ENCODE peak calls at places on chromosomes 11 and 22, in four cellular contexts. One of them, this sample, is unnamed.
A peak's percentile ranks its signal among the peaks of the same experiment; 100 is the strongest.

GRCh38 chr11:65150513-65151271 is 16.4 kb upstream of the SYVN1 start:
- DNase-seq in astrocyte: peak; percentile 82
- DNase-seq in SK-N-SH: peak; percentile 82
- DNase-seq in endodermal cell: peak; percentile 66
- DNase-seq in this sample: peak; percentile 85

GRCh38 chr11:10925149-10925926 is 67.5 kb upstream of the ZBED5 start:
- DNase-seq in astrocyte: no peak
- DNase-seq in SK-N-SH: no peak
- DNase-seq in endodermal cell: no peak
- DNase-seq in this sample: no peak

GRCh38 chr11:114042234-114042633 is 17.3 kb upstream of the ZBTB16 start:
- DNase-seq in astrocyte: no peak
- DNase-seq in SK-N-SH: no peak
- DNase-seq in endodermal cell: no peak
- DNase-seq in this sample: no peak

GRCh38 chr11:130413383-130414106 is 14.9 kb downstream of the ADAMTS8 start:
- DNase-seq in astrocyte: peak; percentile 90
- DNase-seq in SK-N-SH: no peak
- DNase-seq in endodermal cell: no peak
- DNase-seq in this sample: peak; percentile 85

GRCh38 chr11:72972541-72973128 is 158.4 kb downstream of the ATG16L2 start:
- DNase-seq in astrocyte: peak; percentile 39
- DNase-seq in SK-N-SH: no peak
- DNase-seq in endodermal cell: no peak
- DNase-seq in this sample: peak; percentile 68

GRCh38 chr22:25403752-25404471 is 160.6 kb upstream of the GRK3 start:
- DNase-seq in astrocyte: peak; percentile 22
- DNase-seq in SK-N-SH: peak; percentile 49
- DNase-seq in endodermal cell: peak; percentile 72
- DNase-seq in this sample: peak; percentile 84

GRCh38 chr22:30202531-30203006 is 44.0 kb downstream of the LIF start:
- DNase-seq in astrocyte: peak; percentile 75
- DNase-seq in SK-N-SH: no peak
- DNase-seq in endodermal cell: no peak
- DNase-seq in this sample: peak; percentile 79

GRCh38 chr11:12329797-12330196 is 47.6 kb upstream of the PARVA start:
- DNase-seq in astrocyte: no peak
- DNase-seq in SK-N-SH: no peak
- DNase-seq in endodermal cell: no peak
- DNase-seq in this sample: no peak

GRCh38 chr11:94130589-94131362 is 2.1 kb downstream of the PANX1 start:
- DNase-seq in astrocyte: peak; percentile 93
- DNase-seq in SK-N-SH: no peak
- DNase-seq in endodermal cell: no peak
- DNase-seq in this sample: peak; percentile 93

DNA sequence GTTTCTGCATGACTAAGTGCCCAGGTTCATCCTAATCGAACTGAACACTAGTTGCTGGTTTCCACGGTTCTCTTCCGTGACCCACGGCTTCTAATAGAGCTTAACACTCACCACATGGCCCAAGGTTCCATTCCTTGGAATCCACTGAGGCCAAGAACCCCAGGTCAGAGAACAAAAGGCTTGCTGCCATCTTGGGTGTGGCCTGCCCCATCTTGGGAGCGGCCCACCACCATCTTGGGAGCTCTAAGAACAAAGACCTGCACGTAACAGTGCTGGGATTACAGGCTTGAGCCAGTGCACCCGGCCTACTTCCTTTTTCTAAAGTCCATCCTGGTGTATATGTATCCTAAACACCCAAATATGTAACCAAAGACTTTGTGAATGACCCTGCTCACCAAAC is 68.8 kb downstream of the SLC35F2 start:
- DNase-seq in astrocyte: no peak
- DNase-seq in SK-N-SH: no peak
- DNase-seq in endodermal cell: no peak
- DNase-seq in this sample: no peak
- H3K9ac ChIP-seq in astrocyte: no peak overlapping the region
- H3K9ac ChIP-seq in SK-N-SH: no peak overlapping the region
- H3K9ac ChIP-seq in endodermal cell: no peak overlapping the region
- H3K9ac ChIP-seq in this sample: no peak overlapping the region

GRCh38 chr11:31815743-31816466 is 4.8 kb upstream of the PAX6 start:
- DNase-seq in astrocyte: peak; percentile 6
- DNase-seq in SK-N-SH: peak; percentile 41
- DNase-seq in endodermal cell: peak; percentile 57
- DNase-seq in this sample: peak; percentile 32

GRCh38 chr11:31817621-31818493 is 6.7 kb upstream of the PAX6 start:
- DNase-seq in astrocyte: no peak
- DNase-seq in SK-N-SH: peak; percentile 36
- DNase-seq in endodermal cell: peak; percentile 87
- DNase-seq in this sample: no peak

GRCh38 chr11:31817054-31817620 is 6.0 kb upstream of the PAX6 start:
- DNase-seq in astrocyte: peak; percentile 21
- DNase-seq in SK-N-SH: peak; percentile 38
- DNase-seq in endodermal cell: peak; percentile 72
- DNase-seq in this sample: no peak

GRCh38 chr11:31818874-31819331 is 7.8 kb upstream of the PAX6 start:
- DNase-seq in astrocyte: no peak
- DNase-seq in SK-N-SH: peak; percentile 39
- DNase-seq in endodermal cell: peak; percentile 70
- DNase-seq in this sample: no peak

DNA sequence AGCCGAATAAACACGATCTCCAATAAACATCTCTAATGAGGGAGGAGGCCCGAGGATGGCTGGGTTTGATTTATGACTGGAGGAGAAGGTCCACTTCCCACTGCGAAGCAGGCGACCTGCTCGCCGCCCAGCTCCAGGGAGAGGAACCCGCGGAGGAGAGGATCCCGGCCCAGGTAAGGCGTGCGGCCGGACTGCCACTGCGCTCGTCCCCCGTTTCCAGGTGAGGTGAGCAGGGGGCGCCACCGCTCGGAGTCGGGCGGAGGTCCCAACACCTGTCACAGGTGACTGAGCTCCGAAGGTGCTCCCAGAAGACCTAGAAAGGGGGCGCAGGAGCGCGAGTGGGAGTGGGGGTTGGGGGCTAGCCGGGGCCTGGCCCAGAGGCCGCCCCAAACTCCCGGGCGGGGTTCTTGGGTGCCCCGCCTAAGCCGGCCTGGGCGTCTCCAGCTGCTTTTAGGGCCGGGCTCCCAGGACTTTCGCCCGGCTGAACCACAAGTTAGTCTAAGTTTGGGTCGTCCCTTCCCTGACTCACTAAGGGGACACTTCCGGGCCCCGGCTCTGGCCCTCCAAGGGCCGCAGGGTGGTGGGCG is 5.4 kb upstream of the PAX6 start:
- DNase-seq in astrocyte: peak; percentile 8
- DNase-seq in SK-N-SH: peak; percentile 50
- DNase-seq in endodermal cell: peak; percentile 80
- DNase-seq in this sample: no peak
- H3K27me3 ChIP-seq in astrocyte: peaks cover 60% of the 10 kb centered on the region
- H3K27me3 ChIP-seq in SK-N-SH: peaks cover 99% of the 10 kb centered on the region
- H3K27me3 ChIP-seq in endodermal cell: peaks cover 97% of the 10 kb centered on the region
- H3K27me3 ChIP-seq in this sample: peaks cover 85% of the 10 kb centered on the region

DNA sequence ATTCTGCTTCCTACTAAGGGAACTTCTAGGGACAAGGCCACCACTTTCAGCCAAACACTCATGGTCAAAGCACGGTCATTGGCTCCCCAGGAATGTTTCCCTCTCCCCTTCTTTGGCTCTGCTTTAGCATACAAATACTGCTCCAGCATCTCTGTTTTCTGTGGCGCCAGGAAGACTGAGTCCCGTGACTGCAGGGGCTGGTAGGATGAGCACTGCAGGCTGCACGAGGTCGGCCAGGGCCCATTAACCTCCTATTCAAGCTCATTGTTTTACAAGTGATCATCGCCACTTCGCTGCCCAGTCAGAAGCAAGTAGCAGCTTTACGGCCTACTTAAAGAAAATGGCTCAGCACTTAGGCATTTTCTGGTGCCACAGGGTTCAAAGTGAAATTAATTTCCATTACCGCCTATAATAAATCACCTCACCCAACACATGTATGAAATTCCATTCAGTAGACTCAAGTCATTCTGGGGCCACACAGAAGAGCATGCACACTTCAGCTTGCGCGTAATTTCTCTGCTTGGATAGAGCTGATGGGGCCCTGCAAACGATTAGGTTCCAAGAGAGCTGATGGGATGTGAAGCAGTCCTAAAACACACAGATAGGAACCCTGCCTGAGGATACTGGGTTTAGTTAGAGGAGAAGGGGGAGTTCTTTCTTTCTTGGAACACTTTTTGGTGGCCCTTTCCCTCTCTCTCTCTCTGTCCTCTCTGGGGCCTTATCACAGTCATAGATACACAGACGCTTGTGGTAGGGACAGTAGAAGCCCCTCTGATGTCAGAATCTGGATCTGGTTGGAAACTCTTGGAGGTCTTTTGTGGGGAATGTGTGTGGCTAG is 173.7 kb downstream of the KIF18A start:
- DNase-seq in astrocyte: peak; percentile 100
- DNase-seq in SK-N-SH: no peak
- DNase-seq in endodermal cell: peak; percentile 80
- DNase-seq in this sample: no peak
- H3K9ac ChIP-seq in astrocyte: peak overlapping the region; percentile 89
- H3K9ac ChIP-seq in SK-N-SH: peak overlapping the region; percentile 74
- H3K9ac ChIP-seq in endodermal cell: no peak overlapping the region
- H3K9ac ChIP-seq in this sample: peak overlapping the region; percentile 8

DNA sequence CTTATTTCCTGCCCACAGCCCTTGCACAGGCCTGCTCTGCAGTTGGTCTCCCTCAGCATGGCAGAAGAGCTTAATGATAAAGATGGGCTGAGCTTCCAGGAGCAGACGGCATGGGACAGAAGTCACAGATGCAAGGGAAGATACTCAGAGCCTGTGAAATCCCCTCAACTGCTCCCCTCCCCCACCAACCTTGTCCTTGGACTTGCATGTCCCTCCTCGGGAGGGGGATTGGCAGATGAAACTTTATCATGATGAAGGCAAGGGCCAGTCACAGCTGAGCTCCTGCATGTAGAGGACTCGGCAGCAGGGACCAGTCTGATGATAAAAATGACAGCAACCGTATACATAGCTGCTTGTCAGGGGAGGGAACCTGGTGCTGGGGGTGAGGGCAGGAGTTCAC is 6.8 kb upstream of the SLC22A8 start:
- DNase-seq in astrocyte: no peak
- DNase-seq in SK-N-SH: no peak
- DNase-seq in endodermal cell: no peak
- DNase-seq in this sample: no peak
- H3K27me3 ChIP-seq in astrocyte: peaks cover 5% of the 10 kb centered on the region
- H3K27me3 ChIP-seq in SK-N-SH: no peaks in the 10 kb centered on the region
- H3K27me3 ChIP-seq in endodermal cell: no peaks in the 10 kb centered on the region
- H3K27me3 ChIP-seq in this sample: peaks cover 42% of the 10 kb centered on the region

GRCh38 chr11:60316317-60316716 is 10.7 kb upstream of the MS4A6E start:
- DNase-seq in astrocyte: no peak
- DNase-seq in SK-N-SH: no peak
- DNase-seq in endodermal cell: no peak
- DNase-seq in this sample: no peak

GRCh38 chr11:60314607-60315321 is 12.3 kb upstream of the MS4A6E start:
- DNase-seq in astrocyte: no peak
- DNase-seq in SK-N-SH: no peak
- DNase-seq in endodermal cell: peak; percentile 44
- DNase-seq in this sample: no peak

GRCh38 chr11:60315866-60316265 is 11.2 kb upstream of the MS4A6E start:
- DNase-seq in astrocyte: no peak
- DNase-seq in SK-N-SH: no peak
- DNase-seq in endodermal cell: no peak
- DNase-seq in this sample: no peak

GRCh38 chr11:60321051-60321450 is 6.0 kb upstream of the MS4A6E start:
- DNase-seq in astrocyte: no peak
- DNase-seq in SK-N-SH: no peak
- DNase-seq in endodermal cell: no peak
- DNase-seq in this sample: no peak

DNA sequence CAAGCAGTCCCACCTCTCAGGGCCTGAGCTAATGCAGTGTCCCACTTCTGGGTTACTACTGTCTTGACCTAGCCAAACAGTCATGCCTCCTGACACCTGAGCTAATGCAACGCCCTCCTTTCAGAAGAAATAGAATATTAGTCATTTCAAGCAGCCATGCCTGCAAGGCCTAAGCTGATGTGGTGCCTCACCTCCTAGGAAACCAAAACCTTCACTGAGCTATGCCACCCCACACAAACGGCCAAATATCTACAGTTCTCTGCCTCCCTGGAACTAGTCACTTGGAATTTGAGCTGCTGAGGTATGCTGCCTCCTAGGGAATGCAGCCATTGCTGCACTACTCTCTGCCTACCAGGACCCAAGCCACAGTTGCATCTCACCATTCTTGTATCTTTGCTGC is 8.3 kb upstream of the MS4A6E start:
- DNase-seq in astrocyte: no peak
- DNase-seq in SK-N-SH: no peak
- DNase-seq in endodermal cell: no peak
- DNase-seq in this sample: no peak
- H3K9ac ChIP-seq in astrocyte: no peak overlapping the region
- H3K9ac ChIP-seq in SK-N-SH: no peak overlapping the region
- H3K9ac ChIP-seq in endodermal cell: no peak overlapping the region
- H3K9ac ChIP-seq in this sample: no peak overlapping the region